ENCODE peak calls at places on chromosome 18, in ten cellular contexts. F, B, Q, L, J, U, Z, H, K and D are unnamed samples.

GRCh38 chr18:10139783-10140410 is 226.1 kb downstream of the VAPA start:
- DNase-seq in Q (peak), Z (no peak), L (no peak), F (no peak), K (no peak), U (no peak), J (no peak), B (no peak), H (no peak), D (no peak)

GRCh38 chr18:61597321-61597720 is 264.1 kb downstream of the CDH20 start:
- DNase-seq in J (no peak), F (no peak), Z (no peak), K (no peak), Q (no peak), U (no peak), L (no peak), H (no peak), B (no peak), D (no peak)

GRCh38 chr18:56461151-56461550 is 177.2 kb downstream of the TXNL1 start:
- DNase-seq in K (no peak), B (no peak), Q (no peak), Z (no peak), U (no peak), H (no peak), L (no peak), F (no peak), J (no peak), D (no peak)

GRCh38 chr18:35577045-35577848 is 4.3 kb upstream of the GALNT1 start:
- DNase-seq in Q (no peak), U (no peak), Z (no peak), B (no peak), H (no peak), K (no peak), L (no peak), J (no peak), F (no peak), D (peak)

GRCh38 chr18:42807852-42808251 is 307.6 kb downstream of the RIT2 start:
- DNase-seq in Q (no peak), F (no peak), B (no peak), K (no peak), H (no peak), L (no peak), Z (peak), U (no peak), J (no peak), D (no peak)

GRCh38 chr18:44509048-44509447 is 171.6 kb upstream of the SETBP1 start:
- DNase-seq in B (no peak), Z (no peak), U (no peak), J (no peak), Q (no peak), F (no peak), H (no peak), L (no peak), K (no peak), D (no peak)

GRCh38 chr18:77255426-77256105 is 5.9 kb downstream of the GALR1 start:
- DNase-seq in B (no peak), H (no peak), J (no peak), L (no peak), Z (no peak), K (no peak), U (no peak), F (no peak), Q (no peak), D (no peak)

GRCh38 chr18:79875531-79875919 is 75.9 kb downstream of the SLC66A2 start:
- DNase-seq in L (no peak), F (no peak), Q (no peak), U (no peak), K (no peak), B (no peak), Z (no peak), H (no peak), J (peak), D (no peak)

GRCh38 chr18:60122339-60122738 is 222.5 kb downstream of the PMAIP1 start:
- DNase-seq in Z (no peak), U (no peak), L (no peak), K (no peak), F (no peak), J (no peak), Q (no peak), H (no peak), B (no peak), D (no peak)

GRCh38 chr18:59823611-59824195 is 76.1 kb upstream of the PMAIP1 start:
- DNase-seq in Q (peak), H (peak), B (peak), K (peak), Z (peak), J (peak), F (peak), U (peak), L (peak), D (peak)

GRCh38 chr18:8001711-8002110 is 434.6 kb downstream of the PTPRM start:
- DNase-seq in H (no peak), L (no peak), Z (no peak), U (no peak), K (no peak), B (no peak), F (no peak), J (no peak), Q (no peak), D (no peak)

GRCh38 chr18:55224086-55224625 is 264.9 kb upstream of the CCDC68 start:
- DNase-seq in Z (no peak), L (no peak), K (no peak), U (no peak), F (no peak), B (no peak), Q (no peak), J (no peak), H (no peak), D (no peak)